ENCODE peak calls at places on chromosome 10, in six cellular contexts. Y is posterior vena cava; B is EL; P is progenitor cell of endocrine pancreas; F is stimulated activated CD4-positive, alpha-beta T cell treated with anti-CD3 and anti-CD28 coated beads, Interleukin-15, amount 100 ng/mL, for 1 hour; U is epithelial cell of esophagus. N is an unnamed sample.

GRCh38 chr10:90328896-90329295 is 528.9 kb downstream of the HTR7 start:
- DNase-seq in Y (no peak), B (no peak), P (no peak), F (no peak), U (no peak), N (no peak)

GRCh38 chr10:44369851-44370250 is 15.0 kb downstream of the CXCL12 start:
- DNase-seq in Y (no peak), B (no peak), P (no peak), F (no peak), U (no peak), N (no peak)

GRCh38 chr10:76429642-76430041 is 998.2 kb downstream of the LRMDA start:
- DNase-seq in Y (no peak), B (no peak), P (no peak), F (no peak), U (no peak), N (peak)

GRCh38 chr10:52677087-52677486 is 95.5 kb downstream of the MBL2 start:
- DNase-seq in Y (no peak), B (peak), P (no peak), F (no peak), U (no peak), N (peak)

GRCh38 chr10:15208221-15208620 is 39.7 kb upstream of the NMT2 start:
- DNase-seq in Y (peak), B (no peak), P (no peak), F (no peak), U (no peak), N (no peak)

GRCh38 chr10:47176206-47176902 is 123.6 kb upstream of the GDF10 start:
- DNase-seq in Y (no peak), B (no peak), P (no peak), F (no peak), U (no peak), N (no peak)

GRCh38 chr10:58834093-58834674 is 321.5 kb downstream of the BICC1 start:
- DNase-seq in Y (no peak), B (no peak), P (no peak), F (no peak), U (no peak), N (no peak)

GRCh38 chr10:22931948-22932347 is 4.1 kb downstream of the ARMC3 start:
- DNase-seq in Y (no peak), B (peak), P (no peak), F (no peak), U (peak), N (peak)

GRCh38 chr10:101829561-101830315 is 11.5 kb upstream of the OGA start:
- DNase-seq in Y (no peak), B (no peak), P (peak), F (no peak), U (peak), N (peak)

GRCh38 chr10:77002872-77003271 is 634.7 kb downstream of the KCNMA1 start:
- DNase-seq in Y (no peak), B (no peak), P (no peak), F (no peak), U (no peak), N (no peak)

GRCh38 chr10:122504551-122504950 is 43.2 kb downstream of the HTRA1 start:
- DNase-seq in Y (peak), B (peak), P (no peak), F (no peak), U (peak), N (peak)

GRCh38 chr10:123870260-123870659 is 21.3 kb downstream of the CPXM2 start:
- DNase-seq in Y (no peak), B (no peak), P (no peak), F (no peak), U (no peak), N (no peak)

GRCh38 chr10:3192856-3193635 is 20.5 kb upstream of the PITRM1 start:
- DNase-seq in Y (no peak), B (peak), P (no peak), F (peak), U (peak), N (peak)

GRCh38 chr10:99297033-99297432 is 32.1 kb upstream of the CNNM1 start:
- DNase-seq in Y (no peak), B (no peak), P (no peak), F (no peak), U (no peak), N (no peak)

GRCh38 chr10:95208702-95209391 is 14.8 kb downstream of the ACSM6 start:
- DNase-seq in Y (no peak), B (peak), P (no peak), F (no peak), U (no peak), N (peak)

GRCh38 chr10:114653926-114654325 is 4.1 kb downstream of the ABLIM1 start:
- DNase-seq in Y (no peak), B (no peak), P (no peak), F (no peak), U (no peak), N (peak)

GRCh38 chr10:118669020-118669766 is 73.7 kb upstream of the PRLHR start:
- DNase-seq in Y (no peak), B (peak), P (no peak), F (no peak), U (no peak), N (peak)

GRCh38 chr10:28719789-28720436 is 42.6 kb downstream of the BAMBI start:
- DNase-seq in Y (no peak), B (peak), P (no peak), F (no peak), U (peak), N (no peak)

GRCh38 chr10:104907509-104907908 is 266.4 kb downstream of the SORCS3 start:
- DNase-seq in Y (no peak), B (no peak), P (no peak), F (no peak), U (no peak), N (no peak)

GRCh38 chr10:14673189-14673947 is 101.3 kb downstream of the FAM107B start:
- DNase-seq in Y (no peak), B (no peak), P (no peak), F (no peak), U (no peak), N (peak)

GRCh38 chr10:29736325-29737208 is 101.8 kb upstream of the SVIL start:
- DNase-seq in Y (peak), B (peak), P (peak), F (no peak), U (peak), N (peak)

GRCh38 chr10:27759483-27760281 is 14.1 kb upstream of the MKX start:
- DNase-seq in Y (no peak), B (no peak), P (no peak), F (no peak), U (no peak), N (no peak)

GRCh38 chr10:16559236-16559773 is 37.6 kb upstream of the C1QL3 start:
- DNase-seq in Y (no peak), B (no peak), P (no peak), F (no peak), U (no peak), N (no peak)

GRCh38 chr10:68861253-68861652 is 33.9 kb downstream of the STOX1 start:
- DNase-seq in Y (no peak), B (no peak), P (no peak), F (no peak), U (peak), N (no peak)

GRCh38 chr10:13555884-13556529 is 27.2 kb upstream of the BEND7 start:
- DNase-seq in Y (no peak), B (no peak), P (no peak), F (no peak), U (no peak), N (no peak)

GRCh38 chr10:44956176-44956575 is 3.4 kb upstream of the RASSF4 start:
- DNase-seq in Y (no peak), B (no peak), P (no peak), F (no peak), U (no peak), N (no peak)

GRCh38 chr10:9010093-9010492 is 955.6 kb downstream of the GATA3 start:
- DNase-seq in Y (no peak), B (no peak), P (no peak), F (no peak), U (peak), N (no peak)

GRCh38 chr10:30813872-30814471 is 184.4 kb upstream of the LYZL2 start:
- DNase-seq in Y (no peak), B (peak), P (no peak), F (no peak), U (peak), N (no peak)

GRCh38 chr10:30701471-30702173 is 72.1 kb upstream of the LYZL2 start:
- DNase-seq in Y (no peak), B (peak), P (no peak), F (peak), U (peak), N (peak)

GRCh38 chr10:27513451-27514191 is 9.5 kb downstream of the RAB18 start:
- DNase-seq in Y (no peak), B (peak), P (no peak), F (no peak), U (peak), N (peak)

GRCh38 chr10:69866246-69866687 is 64.6 kb downstream of the COL13A1 start:
- DNase-seq in Y (no peak), B (no peak), P (no peak), F (no peak), U (no peak), N (no peak)

GRCh38 chr10:104862-105565 is 30.2 kb upstream of the ZMYND11 start:
- DNase-seq in Y (no peak), B (no peak), P (no peak), F (no peak), U (no peak), N (no peak)

GRCh38 chr10:33134011-33134751 is 176.2 kb upstream of the ITGB1 start:
- DNase-seq in Y (no peak), B (peak), P (no peak), F (peak), U (peak), N (no peak)